ENCODE peak calls at places on chromosomes 13 and 19, in eight cellular contexts. R is GM23338, G is IMR-90, Q is choroid plexus epithelial cell, I is A549, P is right atrium auricular region, W is lower leg skin, Y is cardiac fibroblast. F is an unnamed sample.

GRCh38 chr13:85068231-85068630 is 731.0 kb downstream of the SLITRK6 start:
- DNase-seq in Q (no peak), P (no peak), W (no peak), I (no peak), R (no peak), G (no peak), Y (no peak), F (no peak)

GRCh38 chr13:93280688-93281087 is 54.1 kb downstream of the GPC6 start:
- DNase-seq in W (no peak), Y (no peak), G (no peak), R (no peak), Q (no peak), P (no peak), I (no peak), F (no peak)

GRCh38 chr13:41458939-41459753 is 1.8 kb downstream of the RGCC start:
- DNase-seq in R (peak), Q (peak), W (no peak), P (no peak), Y (peak), G (peak), I (peak), F (peak)

GRCh38 chr19:40601061-40601973 is at the start of gene LTBP4:
- DNase-seq in Y (peak), P (no peak), G (no peak), W (peak), R (peak), Q (peak), I (no peak), F (peak)

GRCh38 chr19:30626567-30626966 is 254.4 kb downstream of the ZNF536 start:
- DNase-seq in Q (no peak), G (no peak), W (no peak), I (no peak), R (no peak), Y (no peak), P (no peak), F (no peak)

GRCh38 chr19:5172859-5173577 is 167.6 kb downstream of the PTPRS start:
- DNase-seq in G (peak), I (peak), W (no peak), Y (peak), P (peak), Q (peak), R (no peak), F (no peak)

GRCh38 chr13:44651724-44652123 is 75.6 kb upstream of the TSC22D1 start:
- DNase-seq in P (no peak), R (no peak), I (no peak), W (no peak), Y (no peak), G (no peak), Q (no peak), F (no peak)

GRCh38 chr19:42423462-42424344 is 3.5 kb downstream of the LIPE start:
- DNase-seq in I (peak), Y (peak), R (peak), Q (peak), G (peak), P (peak), W (peak), F (peak)

GRCh38 chr19:10701955-10702307 is 692 bp downstream of the QTRT1 start:
- DNase-seq in R (peak), W (no peak), I (no peak), Y (no peak), P (no peak), Q (no peak), G (no peak), F (no peak)

GRCh38 chr13:27868639-27869435 is 51.0 kb upstream of the PDX1 start:
- DNase-seq in P (no peak), R (peak), I (no peak), G (peak), Q (peak), W (no peak), Y (peak), F (no peak)

GRCh38 chr19:11530432-11530831 is 1.5 kb upstream of the ECSIT start:
- DNase-seq in W (peak), P (peak), Q (peak), Y (peak), R (peak), G (peak), I (peak), F (peak)

GRCh38 chr13:109989686-109990085 is 203.3 kb upstream of the IRS2 start:
- DNase-seq in W (peak), Y (peak), Q (peak), P (peak), G (peak), R (no peak), I (no peak), F (no peak)

GRCh38 chr13:39910833-39911232 is 255.4 kb downstream of the COG6 start:
- DNase-seq in Y (peak), I (no peak), G (no peak), P (peak), W (no peak), Q (peak), R (no peak), F (no peak)

GRCh38 chr13:24842533-24843278 is 78.7 kb downstream of the RNF17 start:
- DNase-seq in R (no peak), I (no peak), Y (no peak), G (no peak), P (no peak), Q (no peak), W (no peak), F (no peak)

GRCh38 chr13:41648314-41648935 is 191.1 kb downstream of the RGCC start:
- DNase-seq in I (peak), W (no peak), R (peak), G (peak), P (no peak), Q (peak), Y (peak), F (no peak)

GRCh38 chr13:93345642-93346220 is 119.1 kb downstream of the GPC6 start:
- DNase-seq in Q (peak), R (no peak), I (no peak), G (no peak), P (no peak), Y (no peak), W (no peak), F (no peak)

GRCh38 chr19:16821081-16821480 is 8.1 kb upstream of the SIN3B start:
- DNase-seq in G (no peak), I (no peak), Q (no peak), R (no peak), Y (no peak), P (no peak), W (no peak), F (no peak)

DNA sequence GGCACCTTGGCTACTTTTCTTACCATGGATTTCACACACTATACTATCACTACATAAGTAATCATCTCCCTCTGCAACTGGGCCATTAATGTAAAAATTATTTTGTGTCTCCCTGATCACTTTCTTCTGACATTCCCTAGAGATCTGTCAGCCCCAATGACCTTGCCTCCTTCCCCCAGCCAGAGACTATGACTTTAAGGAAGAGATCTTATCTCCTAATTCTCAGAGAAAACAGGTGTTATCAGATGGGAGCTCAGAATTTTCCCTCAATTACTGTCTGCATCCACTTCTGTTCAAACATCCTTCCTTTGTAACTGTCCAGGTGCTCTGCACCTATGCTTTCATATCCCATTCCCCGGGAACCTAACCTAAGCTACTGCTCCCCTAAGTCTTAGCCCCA is 397.5 kb downstream of the DIAPH3 start:
- DNase-seq in G (no peak), Q (no peak), Y (no peak), W (no peak), I (no peak), P (no peak), R (no peak), F (no peak)
- H3K4me3 ChIP-seq in G (no peak), Q (no peak), Y (no peak), W (no peak), I (no peak), P (no peak), R (no peak), F (no peak)

GRCh38 chr13:75870397-75870801 is 234.3 kb downstream of the LMO7 start:
- DNase-seq in Q (peak), P (no peak), I (peak), Y (peak), R (peak), G (peak), W (no peak), F (no peak)
- H3K4me3 ChIP-seq in Q (peak), P (peak), I (peak), Y (peak), R (no peak), G (peak), W (no peak), F (no peak)

DNA sequence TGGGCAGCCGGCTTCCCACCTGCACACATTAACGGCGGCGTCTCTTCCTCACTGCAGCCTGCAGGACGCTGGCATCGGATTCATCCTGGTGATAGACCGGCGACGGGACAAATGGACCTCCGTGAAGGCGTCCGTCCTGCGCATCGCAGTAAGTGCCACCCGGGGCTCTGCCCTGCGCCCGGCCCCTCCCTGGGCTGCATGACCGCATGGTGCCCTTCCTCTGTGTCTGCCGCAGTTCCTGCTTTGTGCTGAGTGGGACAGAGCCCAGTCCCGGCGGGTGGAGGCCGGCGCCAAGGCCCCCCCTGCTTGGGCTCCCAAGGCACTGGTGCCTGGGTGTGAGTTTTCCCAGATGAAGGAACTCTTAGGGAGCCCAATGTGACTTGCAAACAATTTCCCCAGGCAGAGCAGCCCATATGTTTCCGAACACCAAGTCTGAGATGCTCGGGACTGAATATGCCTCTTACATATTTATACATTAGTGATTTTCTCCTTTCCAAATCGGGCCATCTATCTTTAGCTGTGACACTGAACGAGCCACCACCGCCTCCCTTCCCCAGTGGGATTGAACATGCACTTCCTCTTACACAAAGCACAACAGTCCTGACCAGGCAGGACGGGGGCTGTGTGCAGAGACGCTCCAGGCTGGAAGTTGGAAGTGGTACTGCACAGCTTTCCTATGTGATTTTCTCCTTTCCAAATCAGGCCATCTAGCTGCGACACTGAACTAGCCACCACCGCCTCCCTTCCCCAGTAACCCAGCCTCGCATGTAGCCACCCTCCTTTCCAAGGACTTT is 60.2 kb upstream of the F7 start:
- DNase-seq in R (no peak), W (no peak), Q (no peak), Y (no peak), G (no peak), P (no peak), I (no peak), F (no peak)
- H3K4me3 ChIP-seq in R (no peak), W (no peak), Q (no peak), Y (no peak), G (no peak), P (no peak), I (no peak), F (no peak)

DNA sequence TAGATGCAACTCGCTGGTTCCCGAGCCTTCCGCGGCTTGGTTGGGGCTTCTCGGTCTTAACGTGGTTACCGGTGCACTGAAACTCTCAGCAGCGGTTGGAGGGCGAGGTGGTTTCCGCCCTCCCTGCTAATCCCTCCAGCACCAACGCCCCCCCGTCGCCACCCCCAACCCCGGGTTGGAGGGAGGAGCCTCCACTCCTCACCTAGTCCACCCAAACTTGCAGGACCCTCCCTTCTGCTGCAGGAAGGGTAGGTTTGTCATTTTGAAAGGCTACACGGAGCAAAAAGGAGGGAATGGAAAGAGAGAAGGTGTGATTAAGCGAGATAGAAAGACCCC is 465.0 kb downstream of the ITGBL1 start:
- DNase-seq in W (no peak), G (no peak), R (peak), Q (no peak), Y (no peak), P (no peak), I (no peak), F (no peak)
- H3K4me3 ChIP-seq in W (no peak), G (no peak), R (peak), Q (no peak), Y (no peak), P (no peak), I (no peak), F (peak)

DNA sequence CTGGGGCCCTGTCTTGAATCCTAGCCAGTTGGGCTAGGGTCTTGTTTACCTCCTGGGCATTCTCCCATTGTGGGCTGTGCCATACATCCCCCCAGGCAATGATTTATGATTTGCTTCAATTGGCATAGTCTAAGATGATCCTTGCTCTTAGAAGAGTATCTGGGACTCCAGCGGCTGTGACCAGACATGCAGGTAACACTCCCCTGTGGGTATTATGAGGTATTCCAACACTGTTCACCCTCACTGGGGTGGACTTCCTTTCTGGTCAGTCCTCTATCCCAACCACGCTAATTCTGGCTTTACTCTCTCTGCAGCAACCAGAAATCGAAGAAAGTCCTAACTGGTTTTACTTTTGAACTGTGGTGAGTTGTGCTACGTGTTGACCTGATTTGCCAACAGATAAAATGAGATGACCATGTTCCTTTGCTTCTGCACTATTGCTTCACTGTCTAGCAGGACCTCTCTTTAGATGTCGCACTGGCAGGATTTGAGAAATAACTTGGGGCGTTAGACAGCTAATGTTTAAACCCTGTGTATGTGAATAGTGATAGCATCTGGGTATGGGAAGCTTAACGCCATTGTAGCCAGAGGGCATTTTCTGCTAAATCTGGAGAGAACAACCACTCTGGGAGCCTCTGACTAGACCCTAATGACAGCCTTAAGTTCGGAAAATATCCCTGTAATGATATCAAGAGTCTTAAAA is 6.7 kb upstream of the LRCH1 start:
- DNase-seq in Y (no peak), W (no peak), Q (no peak), R (no peak), I (no peak), P (no peak), G (no peak), F (no peak)
- H3K4me3 ChIP-seq in Y (no peak), W (no peak), Q (no peak), R (no peak), I (no peak), P (no peak), G (no peak), F (no peak)

GRCh38 chr13:87244256-87244870 is 426.8 kb upstream of the SLITRK5 start:
- DNase-seq in Y (no peak), R (peak), W (no peak), P (no peak), I (no peak), Q (peak), G (no peak), F (no peak)
- H3K4me3 ChIP-seq in Y (no peak), R (no peak), W (no peak), P (no peak), I (no peak), Q (no peak), G (no peak), F (no peak)

DNA sequence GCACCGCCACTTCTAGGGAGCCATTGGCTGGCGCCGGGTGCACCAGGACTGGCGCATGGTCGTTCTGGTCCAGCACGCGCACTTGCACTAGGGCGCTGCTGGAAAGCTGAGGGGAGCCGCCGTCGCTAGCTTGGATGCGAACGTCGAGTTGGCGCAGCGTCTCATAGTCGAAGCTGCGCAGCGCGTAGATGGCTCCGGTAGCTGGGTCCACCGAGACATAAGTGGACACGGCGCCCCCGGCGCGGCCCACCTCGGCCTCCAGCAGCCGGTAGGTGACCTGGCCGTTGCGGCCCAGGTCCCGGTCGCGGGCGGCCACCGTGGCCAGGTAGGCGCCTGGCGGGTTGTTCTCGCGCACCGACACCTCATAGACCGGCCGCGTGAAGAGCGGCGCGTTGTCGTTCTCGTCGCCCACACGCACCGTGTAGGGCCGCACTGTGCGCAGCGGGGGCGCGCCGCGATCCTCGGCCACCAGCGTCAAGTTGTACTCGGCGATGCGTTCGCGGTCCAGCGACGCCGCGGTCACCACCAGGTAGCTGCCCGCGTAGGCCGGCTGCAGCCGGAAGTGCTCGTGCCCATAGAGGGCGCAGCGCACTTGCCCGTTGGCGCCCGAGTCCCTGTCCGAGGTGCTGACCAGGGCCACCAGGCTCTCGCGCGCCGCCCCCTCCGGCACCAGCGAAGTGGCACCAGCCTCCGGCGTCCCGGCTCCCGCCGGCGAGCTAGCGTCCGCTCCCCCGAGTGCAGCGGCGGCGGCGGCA is 1.7 kb downstream of the PCDH8 start:
- DNase-seq in I (no peak), P (no peak), W (no peak), R (peak), G (peak), Y (peak), Q (peak), F (peak)
- H3K4me3 ChIP-seq in I (no peak), P (no peak), W (no peak), R (peak), G (no peak), Y (no peak), Q (no peak), F (peak)

GRCh38 chr19:35162471-35163326 is 8.2 kb downstream of the FXYD5 start:
- DNase-seq in R (no peak), P (no peak), Q (peak), I (no peak), W (no peak), Y (no peak), G (no peak), F (no peak)

GRCh38 chr19:35161434-35161743 is 6.9 kb downstream of the FXYD5 start:
- DNase-seq in I (no peak), W (no peak), Y (no peak), R (no peak), G (no peak), P (no peak), Q (no peak), F (no peak)

GRCh38 chr19:35159606-35160005 is 5.1 kb downstream of the FXYD5 start:
- DNase-seq in G (no peak), P (no peak), Q (no peak), W (no peak), Y (no peak), I (no peak), R (no peak), F (no peak)

GRCh38 chr19:35157431-35157830 is 2.9 kb downstream of the FXYD5 start:
- DNase-seq in G (no peak), W (no peak), P (no peak), I (no peak), R (no peak), Y (no peak), Q (no peak), F (no peak)

GRCh38 chr19:35160629-35161433 is 6.3 kb downstream of the FXYD5 start:
- DNase-seq in Y (no peak), P (no peak), G (no peak), R (no peak), I (no peak), Q (no peak), W (no peak), F (no peak)
- H3K4me3 ChIP-seq in Y (no peak), P (no peak), G (no peak), R (no peak), I (no peak), Q (no peak), W (no peak), F (no peak)

DNA sequence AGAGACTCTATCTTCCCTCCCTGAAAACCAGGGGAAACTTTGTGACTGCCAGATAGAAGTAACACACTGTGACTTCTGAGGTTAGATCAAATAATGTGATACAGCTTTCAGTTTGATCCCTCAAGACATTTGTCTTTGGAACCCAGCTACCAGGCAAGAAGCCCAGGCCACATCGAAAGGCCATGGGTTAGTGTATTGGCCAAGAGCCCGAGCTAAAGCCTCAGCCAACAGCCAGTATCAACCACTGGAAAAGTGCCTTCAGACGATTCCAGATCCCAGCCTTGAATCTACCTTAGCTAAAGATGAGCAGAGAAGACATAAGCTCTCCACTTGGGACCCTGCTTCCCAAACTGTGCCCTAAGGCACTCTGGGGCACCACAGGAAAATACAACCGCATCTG is 10.9 kb upstream of the TPTE2 start:
- DNase-seq in I (no peak), R (no peak), Q (no peak), Y (no peak), P (no peak), G (no peak), W (no peak), F (no peak)
- H3K4me3 ChIP-seq in I (no peak), R (no peak), Q (no peak), Y (no peak), P (no peak), G (no peak), W (no peak), F (no peak)